ENCODE peak calls at places on chromosomes 12 and 14, in four cellular contexts. One of them, this sample, is unnamed.

GRCh38 chr12:104890463-104891096 is 67.5 kb downstream of the SLC41A2 start:
- DNase-seq in astrocyte of the cerebellum: no peak
- DNase-seq in fibroblast of pulmonary artery: no peak
- DNase-seq in pancreas: no peak
- DNase-seq in this sample: no peak

GRCh38 chr14:29529418-29529817 is 398.2 kb downstream of the PRKD1 start:
- DNase-seq in fibroblast of pulmonary artery: peak; percentile 17
- DNase-seq in astrocyte of the cerebellum: no peak
- DNase-seq in pancreas: no peak
- DNase-seq in this sample: no peak

GRCh38 chr12:114215766-114216165 is 190.2 kb downstream of the TBX5 start:
- DNase-seq in fibroblast of pulmonary artery: no peak
- DNase-seq in pancreas: no peak
- DNase-seq in astrocyte of the cerebellum: no peak
- DNase-seq in this sample: no peak

GRCh38 chr12:112850343-112850742 is 56.4 kb upstream of the OAS1 start:
- DNase-seq in pancreas: no peak
- DNase-seq in astrocyte of the cerebellum: no peak
- DNase-seq in fibroblast of pulmonary artery: no peak
- DNase-seq in this sample: no peak

GRCh38 chr14:45715946-45716345 is 462.9 kb upstream of the MIS18BP1 start:
- DNase-seq in fibroblast of pulmonary artery: no peak
- DNase-seq in astrocyte of the cerebellum: no peak
- DNase-seq in pancreas: no peak
- DNase-seq in this sample: peak; percentile 65

GRCh38 chr12:67919406-67919805 is 69.8 kb upstream of the IFNG-AS1 start:
- DNase-seq in pancreas: no peak
- DNase-seq in fibroblast of pulmonary artery: peak; percentile 42
- DNase-seq in astrocyte of the cerebellum: no peak
- DNase-seq in this sample: no peak

GRCh38 chr12:108338915-108339657 is at the start of gene CMKLR1:
- DNase-seq in fibroblast of pulmonary artery: no peak
- DNase-seq in astrocyte of the cerebellum: no peak
- DNase-seq in pancreas: no peak
- DNase-seq in this sample: no peak

GRCh38 chr14:22556021-22556989 is 32.7 kb downstream of the DAD1 start:
- DNase-seq in pancreas: no peak
- DNase-seq in fibroblast of pulmonary artery: peak; percentile 80
- DNase-seq in astrocyte of the cerebellum: peak; percentile 62
- DNase-seq in this sample: no peak

DNA sequence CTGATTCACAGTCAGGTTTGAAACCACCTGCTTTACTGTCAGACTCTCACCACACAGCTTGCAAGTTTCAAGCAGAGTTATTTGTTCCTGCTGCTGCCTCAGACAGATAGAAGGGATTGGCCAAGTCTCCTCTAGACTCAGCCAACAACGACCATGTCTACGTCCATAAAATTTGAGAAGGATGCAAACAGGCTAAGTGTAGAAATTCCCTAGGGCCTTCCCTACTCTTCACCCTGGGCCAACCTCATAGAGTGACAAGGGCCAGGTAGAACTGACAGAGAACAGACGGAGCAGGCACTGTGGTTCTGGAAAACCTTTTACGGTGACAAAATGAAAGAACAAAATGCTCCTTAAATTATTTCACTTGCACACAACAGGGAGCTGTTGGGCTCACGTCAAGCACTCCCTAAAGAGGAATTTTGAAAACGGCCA is 39.5 kb downstream of the CLIP1 start:
- DNase-seq in fibroblast of pulmonary artery: no peak
- DNase-seq in pancreas: no peak
- DNase-seq in astrocyte of the cerebellum: no peak
- DNase-seq in this sample: no peak
- TF ChIP-seq CTCF in fibroblast of pulmonary artery: no peak
- TF ChIP-seq CTCF in pancreas: no peak
- TF ChIP-seq CTCF in astrocyte of the cerebellum: no peak
- TF ChIP-seq CTCF in this sample: no peak

GRCh38 chr14:70822706-70823185 is 13.4 kb upstream of the MAP3K9 start:
- DNase-seq in fibroblast of pulmonary artery: peak; percentile 39
- DNase-seq in pancreas: peak; percentile 31
- DNase-seq in astrocyte of the cerebellum: no peak
- DNase-seq in this sample: no peak

GRCh38 chr14:70828188-70828587 is 18.9 kb upstream of the MAP3K9 start:
- DNase-seq in fibroblast of pulmonary artery: no peak
- DNase-seq in astrocyte of the cerebellum: no peak
- DNase-seq in pancreas: no peak
- DNase-seq in this sample: no peak

GRCh38 chr14:70823281-70823680 is 14.0 kb upstream of the MAP3K9 start:
- DNase-seq in fibroblast of pulmonary artery: no peak
- DNase-seq in pancreas: no peak
- DNase-seq in astrocyte of the cerebellum: no peak
- DNase-seq in this sample: no peak

GRCh38 chr14:70831382-70831781 is 22.1 kb upstream of the MAP3K9 start:
- DNase-seq in pancreas: no peak
- DNase-seq in fibroblast of pulmonary artery: no peak
- DNase-seq in astrocyte of the cerebellum: no peak
- DNase-seq in this sample: no peak

GRCh38 chr14:70827366-70828151 is 18.2 kb upstream of the MAP3K9 start:
- DNase-seq in pancreas: no peak
- DNase-seq in fibroblast of pulmonary artery: no peak
- DNase-seq in astrocyte of the cerebellum: no peak
- DNase-seq in this sample: no peak
- TF ChIP-seq CTCF in pancreas: no peak
- TF ChIP-seq CTCF in fibroblast of pulmonary artery: no peak
- TF ChIP-seq CTCF in astrocyte of the cerebellum: no peak
- TF ChIP-seq CTCF in this sample: peak; percentile 31

GRCh38 chr12:119804011-119804641 is 73.0 kb downstream of the CIT start:
- DNase-seq in astrocyte of the cerebellum: peak; percentile 34
- DNase-seq in pancreas: peak; percentile 74
- DNase-seq in fibroblast of pulmonary artery: peak; percentile 64
- DNase-seq in this sample: no peak
- TF ChIP-seq CTCF in astrocyte of the cerebellum: peak; percentile 48
- TF ChIP-seq CTCF in pancreas: no peak
- TF ChIP-seq CTCF in fibroblast of pulmonary artery: peak; percentile 29
- TF ChIP-seq CTCF in this sample: peak; percentile 70

DNA sequence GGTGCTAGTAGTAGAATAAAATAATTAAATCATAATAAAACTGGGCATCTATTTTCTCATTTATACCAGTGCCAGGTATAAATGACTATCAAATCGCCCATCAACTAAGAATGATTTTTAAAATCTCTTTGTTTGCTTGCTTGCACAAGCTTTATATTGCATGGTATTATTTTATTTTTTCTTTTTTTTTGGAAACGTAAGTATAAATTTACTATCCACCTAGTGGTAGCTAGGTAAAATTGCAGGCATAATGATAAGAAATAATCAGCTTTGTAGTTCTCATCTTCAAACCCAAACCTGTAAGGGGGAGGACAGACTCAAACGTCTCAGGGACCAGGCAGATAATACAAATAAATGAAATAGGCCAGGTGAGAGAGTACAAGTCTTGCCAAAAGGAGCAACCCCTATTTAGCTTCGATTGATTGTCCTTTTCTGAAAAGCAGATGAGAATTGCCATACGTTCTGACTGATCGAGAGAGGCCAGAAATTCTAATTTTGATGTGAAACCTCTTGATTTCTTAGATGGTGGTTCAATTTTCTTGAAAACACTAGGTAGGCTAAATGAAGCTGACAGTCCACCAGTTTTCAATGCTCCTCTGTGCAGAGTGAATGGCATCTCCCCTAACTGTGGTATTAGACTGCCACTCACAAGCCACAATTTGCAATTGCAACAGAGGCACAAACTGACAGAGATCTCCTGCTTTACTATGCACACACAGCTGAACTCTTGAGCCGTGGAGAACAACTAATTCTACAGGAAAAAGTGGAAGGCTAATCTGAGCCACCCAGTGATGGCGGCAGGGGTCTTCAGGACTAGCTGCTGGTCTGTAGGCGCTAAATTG is 189.3 kb downstream of the DACT1 start:
- DNase-seq in astrocyte of the cerebellum: no peak
- DNase-seq in fibroblast of pulmonary artery: no peak
- DNase-seq in pancreas: no peak
- DNase-seq in this sample: no peak
- TF ChIP-seq CTCF in astrocyte of the cerebellum: peak; percentile 17
- TF ChIP-seq CTCF in fibroblast of pulmonary artery: peak; percentile 28
- TF ChIP-seq CTCF in pancreas: no peak
- TF ChIP-seq CTCF in this sample: peak; percentile 36

GRCh38 chr14:99134333-99135046 is 137.5 kb downstream of the BCL11B start:
- DNase-seq in astrocyte of the cerebellum: no peak
- DNase-seq in fibroblast of pulmonary artery: no peak
- DNase-seq in pancreas: no peak
- DNase-seq in this sample: no peak

GRCh38 chr14:99136047-99136400 is 136.0 kb downstream of the BCL11B start:
- DNase-seq in astrocyte of the cerebellum: no peak
- DNase-seq in pancreas: no peak
- DNase-seq in fibroblast of pulmonary artery: no peak
- DNase-seq in this sample: no peak

GRCh38 chr14:99132821-99133562 is 139.0 kb downstream of the BCL11B start:
- DNase-seq in pancreas: no peak
- DNase-seq in astrocyte of the cerebellum: no peak
- DNase-seq in fibroblast of pulmonary artery: no peak
- DNase-seq in this sample: no peak

GRCh38 chr14:99131632-99132271 is 140.2 kb downstream of the BCL11B start:
- DNase-seq in pancreas: no peak
- DNase-seq in fibroblast of pulmonary artery: no peak
- DNase-seq in astrocyte of the cerebellum: no peak
- DNase-seq in this sample: no peak

GRCh38 chr14:99133563-99134332 is 138.2 kb downstream of the BCL11B start:
- DNase-seq in astrocyte of the cerebellum: no peak
- DNase-seq in pancreas: no peak
- DNase-seq in fibroblast of pulmonary artery: no peak
- DNase-seq in this sample: no peak
- TF ChIP-seq CTCF in astrocyte of the cerebellum: no peak
- TF ChIP-seq CTCF in pancreas: no peak
- TF ChIP-seq CTCF in fibroblast of pulmonary artery: no peak
- TF ChIP-seq CTCF in this sample: no peak

DNA sequence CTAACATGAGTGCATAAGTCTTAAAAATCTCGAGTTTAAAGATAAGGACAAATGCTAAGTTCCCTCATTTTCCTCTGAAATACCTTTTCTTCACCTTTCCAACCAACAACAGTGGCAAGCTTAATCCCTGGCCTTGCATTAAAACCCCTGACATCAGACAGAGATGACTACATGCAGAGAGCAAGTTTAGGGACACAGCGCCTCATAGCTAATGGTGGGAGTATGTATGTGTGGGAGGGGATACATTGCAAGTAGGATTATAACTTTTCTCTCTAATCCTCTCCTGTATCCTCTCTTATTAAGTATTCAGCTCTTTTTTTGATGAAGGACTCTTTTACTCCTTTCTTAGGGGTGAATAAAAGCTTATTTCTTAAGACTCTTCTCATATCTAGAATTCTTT is 547.1 kb downstream of the CCER1 start:
- DNase-seq in fibroblast of pulmonary artery: peak; percentile 7
- DNase-seq in astrocyte of the cerebellum: no peak
- DNase-seq in pancreas: no peak
- DNase-seq in this sample: no peak
- TF ChIP-seq CTCF in fibroblast of pulmonary artery: peak; percentile 1
- TF ChIP-seq CTCF in astrocyte of the cerebellum: no peak
- TF ChIP-seq CTCF in pancreas: no peak
- TF ChIP-seq CTCF in this sample: no peak

DNA sequence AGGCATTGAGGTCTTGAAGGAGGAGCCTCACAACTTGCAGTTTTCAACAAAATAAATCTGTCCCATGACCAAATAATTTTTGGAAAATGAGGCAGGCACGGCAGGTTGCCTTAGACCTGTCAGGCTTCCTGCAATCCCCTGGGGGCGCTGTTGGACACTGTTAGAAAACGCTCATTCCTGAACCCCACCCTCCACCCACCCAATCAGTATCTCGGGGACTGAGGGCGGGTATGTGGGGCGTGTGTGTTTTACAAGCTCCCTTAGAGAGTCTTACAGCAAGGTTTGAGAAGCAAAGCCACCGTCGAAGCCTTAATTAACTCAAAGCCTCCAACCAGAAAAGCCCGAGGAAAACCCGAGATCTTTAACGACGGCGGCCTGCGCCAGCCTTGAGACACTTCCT is 122.8 kb downstream of the GLT1D1 start:
- DNase-seq in astrocyte of the cerebellum: no peak
- DNase-seq in pancreas: no peak
- DNase-seq in fibroblast of pulmonary artery: no peak
- DNase-seq in this sample: no peak
- TF ChIP-seq CTCF in astrocyte of the cerebellum: no peak
- TF ChIP-seq CTCF in pancreas: no peak
- TF ChIP-seq CTCF in fibroblast of pulmonary artery: no peak
- TF ChIP-seq CTCF in this sample: no peak

GRCh38 chr12:116959845-116960514 is 49.2 kb downstream of the FBXW8 start:
- DNase-seq in fibroblast of pulmonary artery: no peak
- DNase-seq in pancreas: no peak
- DNase-seq in astrocyte of the cerebellum: no peak
- DNase-seq in this sample: no peak

GRCh38 chr12:116954700-116955381 is 44.1 kb downstream of the FBXW8 start:
- DNase-seq in fibroblast of pulmonary artery: no peak
- DNase-seq in astrocyte of the cerebellum: no peak
- DNase-seq in pancreas: peak; percentile 39
- DNase-seq in this sample: no peak

GRCh38 chr12:116958402-116959197 is 47.9 kb downstream of the FBXW8 start:
- DNase-seq in fibroblast of pulmonary artery: no peak
- DNase-seq in astrocyte of the cerebellum: no peak
- DNase-seq in pancreas: no peak
- DNase-seq in this sample: no peak

GRCh38 chr12:116959198-116959460 is 48.4 kb downstream of the FBXW8 start:
- DNase-seq in fibroblast of pulmonary artery: no peak
- DNase-seq in pancreas: no peak
- DNase-seq in astrocyte of the cerebellum: no peak
- DNase-seq in this sample: no peak

DNA sequence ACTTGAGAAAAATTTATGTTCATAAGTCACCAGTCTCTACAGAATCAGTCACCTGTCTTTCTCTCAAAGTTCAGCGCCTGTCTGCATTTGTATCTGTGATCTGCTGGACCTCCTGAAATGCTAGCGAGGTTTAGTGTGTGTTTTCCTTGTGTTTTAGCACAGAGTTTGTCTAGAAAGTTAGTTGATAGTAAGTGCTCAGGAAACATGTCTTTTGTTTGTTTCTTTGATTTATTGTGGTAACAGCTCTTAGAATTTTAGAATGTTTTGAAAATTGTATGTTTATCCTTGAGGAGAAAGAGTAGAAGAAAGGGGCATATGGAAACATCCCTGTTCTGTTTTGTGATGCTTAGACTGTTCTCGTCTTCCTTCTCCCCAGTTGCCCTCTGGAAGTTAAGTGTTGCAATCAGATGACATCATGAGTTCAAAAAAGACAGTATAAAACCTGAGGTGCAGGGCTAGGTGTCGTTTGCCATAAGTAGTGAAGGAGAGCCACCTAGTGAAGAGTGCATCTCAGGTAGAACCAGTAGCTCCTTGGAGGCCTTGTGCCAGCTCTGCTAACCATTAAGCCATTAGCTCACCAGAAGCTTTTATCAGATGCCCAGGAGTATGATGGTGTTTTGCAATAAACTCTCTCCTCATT is 44.8 kb downstream of the FBXW8 start:
- DNase-seq in fibroblast of pulmonary artery: peak; percentile 41
- DNase-seq in astrocyte of the cerebellum: no peak
- DNase-seq in pancreas: peak; percentile 55
- DNase-seq in this sample: peak; percentile 94
- TF ChIP-seq CTCF in fibroblast of pulmonary artery: no peak
- TF ChIP-seq CTCF in astrocyte of the cerebellum: no peak
- TF ChIP-seq CTCF in pancreas: no peak
- TF ChIP-seq CTCF in this sample: peak; percentile 77

This sample was measured in epithelial cell of proximal tubule.